ENCODE peak calls at places on chromosomes 13 and 19, in six cellular contexts. Y is GM12864, C is osteocyte, T is esophagus squamous epithelium, B is HFFc6, X is mammary epithelial cell. R is an unnamed sample.

GRCh38 chr13:24110011-24110410 is 50.5 kb upstream of the SPATA13 start:
- DNase-seq in X (no peak), Y (no peak), T (no peak), B (no peak), C (no peak), R (no peak)

GRCh38 chr13:87919956-87920355 is 248.8 kb downstream of the SLITRK5 start:
- DNase-seq in X (no peak), C (no peak), Y (no peak), B (no peak), T (no peak), R (no peak)

GRCh38 chr19:49552749-49553148 is 24.9 kb downstream of the RCN3 start:
- DNase-seq in X (no peak), Y (no peak), B (no peak), C (no peak), T (no peak), R (no peak)

GRCh38 chr19:53057904-53058579 is 13.5 kb downstream of the ERVV-2 start:
- DNase-seq in B (no peak), T (no peak), X (peak), C (no peak), Y (no peak), R (no peak)

GRCh38 chr13:104810242-104810641 is 1725.2 kb downstream of the EFNB2 start:
- DNase-seq in C (no peak), X (no peak), Y (no peak), B (no peak), T (no peak), R (no peak)

GRCh38 chr19:7852851-7853759 is 21.1 kb downstream of the PRR36 start:
- DNase-seq in X (peak), Y (peak), C (no peak), B (no peak), T (no peak), R (no peak)

GRCh38 chr19:34418300-34418699 is 9.9 kb upstream of the UBA2 start:
- DNase-seq in B (no peak), X (no peak), Y (no peak), C (no peak), T (no peak), R (no peak)

GRCh38 chr13:44422755-44423643 is 49.4 kb downstream of the SERP2 start:
- DNase-seq in C (peak), B (no peak), Y (no peak), X (no peak), T (no peak), R (no peak)

GRCh38 chr13:39777527-39778061 is 122.1 kb downstream of the COG6 start:
- DNase-seq in Y (no peak), B (peak), X (peak), T (no peak), C (no peak), R (peak)

GRCh38 chr19:10192922-10193321 is 1.8 kb downstream of the DNMT1 start:
- DNase-seq in B (no peak), T (no peak), Y (no peak), C (no peak), X (no peak), R (no peak)

GRCh38 chr13:90623318-90624011 is 724.0 kb upstream of the MIR17HG start:
- DNase-seq in B (no peak), C (no peak), Y (no peak), X (peak), T (no peak), R (no peak)

GRCh38 chr13:109146912-109147624 is 517.7 kb downstream of the MYO16 start:
- DNase-seq in T (no peak), B (peak), Y (no peak), C (no peak), X (peak), R (no peak)

GRCh38 chr13:90868321-90868920 is 479.1 kb upstream of the MIR17HG start:
- DNase-seq in Y (no peak), T (no peak), C (no peak), X (peak), B (peak), R (no peak)

GRCh38 chr19:55624109-55625003 is at the start of gene ZNF784:
- DNase-seq in B (peak), Y (no peak), X (peak), C (peak), T (peak), R (peak)

GRCh38 chr19:6828698-6829633 is 56.5 kb downstream of the VAV1 start:
- DNase-seq in Y (peak), C (no peak), X (no peak), T (no peak), B (no peak), R (no peak)

GRCh38 chr13:24208314-24208713 is 47.8 kb downstream of the SPATA13 start:
- DNase-seq in X (peak), C (no peak), Y (no peak), T (no peak), B (peak), R (peak)

GRCh38 chr19:51729781-51730180 is 6.0 kb upstream of the HAS1 start:
- DNase-seq in B (no peak), T (no peak), C (no peak), Y (no peak), X (no peak), R (no peak)

GRCh38 chr13:112737329-112737728 is 47.5 kb downstream of the ATP11A start:
- DNase-seq in Y (no peak), X (no peak), C (no peak), T (no peak), B (no peak), R (no peak)

GRCh38 chr19:39126593-39127187 is 1.1 kb downstream of the PAK4 start:
- DNase-seq in B (no peak), T (no peak), X (peak), C (no peak), Y (no peak), R (no peak)

GRCh38 chr19:42568006-42568405 is 26.7 kb downstream of the CEACAM8 start:
- DNase-seq in Y (no peak), C (no peak), X (no peak), B (no peak), T (no peak), R (no peak)

GRCh38 chr19:42561512-42561911 is 33.2 kb downstream of the CEACAM8 start:
- DNase-seq in T (no peak), C (no peak), X (no peak), B (no peak), Y (no peak), R (no peak)

GRCh38 chr19:42560731-42561130 is 32.5 kb upstream of the CEACAM1 start:
- DNase-seq in X (no peak), Y (no peak), T (no peak), B (no peak), C (no peak), R (no peak)

GRCh38 chr19:42567567-42567966 is 27.2 kb downstream of the CEACAM8 start:
- DNase-seq in C (no peak), Y (no peak), B (no peak), X (no peak), T (no peak), R (no peak)

DNA sequence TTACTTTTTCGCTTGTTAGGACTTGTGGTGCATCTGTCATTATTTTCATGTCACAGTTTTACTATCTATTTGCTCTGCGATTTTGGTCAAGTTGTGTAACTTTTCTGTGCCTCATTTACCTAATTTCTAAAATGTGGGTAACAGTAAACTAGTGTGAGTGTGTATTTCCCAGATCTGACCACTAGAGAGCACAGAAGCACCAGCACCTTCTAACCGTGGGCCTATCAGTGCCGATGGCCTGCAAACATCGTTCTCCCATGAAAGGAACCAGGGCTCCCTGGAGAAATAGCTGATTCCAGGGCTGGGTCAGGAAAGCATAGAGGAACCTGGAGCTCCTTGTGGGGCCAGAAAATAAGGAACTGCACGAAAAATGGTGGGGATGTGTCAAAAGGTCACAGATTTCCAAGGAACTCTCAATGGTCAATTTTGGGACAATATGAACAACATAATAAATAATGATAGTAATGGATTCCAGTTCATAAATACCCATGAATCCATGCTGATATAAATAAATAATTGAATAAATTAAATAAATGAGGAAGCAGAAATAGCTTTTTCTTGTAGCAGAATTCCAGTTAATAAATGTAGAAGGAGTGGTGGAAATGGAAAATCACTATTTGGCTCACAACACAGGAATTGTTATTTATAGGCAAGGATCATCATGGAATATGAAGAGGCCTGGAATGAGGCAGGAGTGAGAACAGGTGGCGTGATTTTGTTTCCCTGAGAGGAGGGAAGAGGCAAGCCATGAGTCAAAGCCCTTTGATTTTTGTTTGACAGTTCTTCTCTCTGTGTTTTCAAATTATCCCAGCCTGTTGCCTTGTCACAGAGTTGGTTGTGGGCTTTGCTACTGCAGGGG is 31.1 kb downstream of the CEACAM8 start:
- DNase-seq in C (no peak), Y (peak), X (peak), T (no peak), B (peak), R (peak)
- TF ChIP-seq CTCF in C (peak), Y (peak), X (peak), T (peak), B (peak), R (peak)

GRCh38 chr19:19275166-19275565 is 2.1 kb upstream of the TM6SF2 start:
- DNase-seq in B (no peak), T (no peak), X (no peak), Y (no peak), C (no peak), R (no peak)

GRCh38 chr19:19274146-19274545 is 1.0 kb upstream of the TM6SF2 start:
- DNase-seq in Y (no peak), T (no peak), B (no peak), C (no peak), X (no peak), R (no peak)

GRCh38 chr19:19276851-19277250 is 3.8 kb upstream of the TM6SF2 start:
- DNase-seq in T (no peak), B (no peak), C (no peak), X (no peak), Y (no peak), R (no peak)

GRCh38 chr19:19276386-19276785 is 3.3 kb upstream of the TM6SF2 start:
- DNase-seq in Y (no peak), C (no peak), X (no peak), B (peak), T (no peak), R (no peak)

DNA sequence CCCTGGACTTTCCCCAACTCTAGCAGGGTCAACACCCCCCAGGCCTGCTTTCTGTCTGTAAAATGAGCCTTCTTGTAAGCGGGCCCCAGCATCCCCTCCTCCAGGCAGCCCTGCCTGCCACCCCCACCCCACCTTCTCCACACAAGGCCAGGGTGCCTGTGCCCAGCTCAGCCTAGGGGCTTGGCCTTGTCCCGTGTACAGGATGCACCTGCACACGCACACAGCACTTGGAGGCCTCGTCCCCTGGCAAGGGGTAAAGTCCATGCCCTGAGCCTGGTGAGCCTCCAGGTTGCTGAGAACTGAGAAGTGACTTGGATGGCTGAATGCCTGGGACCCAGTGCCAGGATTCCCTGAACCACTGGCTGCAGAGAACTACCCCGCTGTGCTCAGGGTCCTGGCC is 1.6 kb upstream of the TM6SF2 start:
- DNase-seq in C (no peak), X (no peak), T (no peak), B (no peak), Y (no peak), R (no peak)
- TF ChIP-seq CTCF in C (no peak), X (no peak), T (no peak), B (no peak), Y (no peak), R (no peak)

GRCh38 chr13:28658539-28658795 is 463 bp upstream of the POMP start:
- DNase-seq in X (no peak), Y (no peak), C (no peak), T (no peak), B (no peak), R (no peak)

GRCh38 chr13:28657784-28658538 is 969 bp upstream of the POMP start:
- DNase-seq in X (peak), B (peak), C (no peak), Y (no peak), T (no peak), R (no peak)

GRCh38 chr13:28655566-28655965 is 3.4 kb upstream of the POMP start:
- DNase-seq in Y (no peak), X (peak), B (peak), C (no peak), T (no peak), R (no peak)

GRCh38 chr13:28659611-28659970 is 661 bp downstream of the POMP start:
- DNase-seq in C (no peak), X (peak), T (no peak), B (peak), Y (no peak), R (no peak)

GRCh38 chr13:28658796-28659610 is at the start of gene POMP:
- DNase-seq in X (peak), B (peak), Y (peak), T (peak), C (peak), R (peak)
- TF ChIP-seq CTCF in X (no peak), B (no peak), Y (no peak), T (no peak), C (no peak), R (no peak)

DNA sequence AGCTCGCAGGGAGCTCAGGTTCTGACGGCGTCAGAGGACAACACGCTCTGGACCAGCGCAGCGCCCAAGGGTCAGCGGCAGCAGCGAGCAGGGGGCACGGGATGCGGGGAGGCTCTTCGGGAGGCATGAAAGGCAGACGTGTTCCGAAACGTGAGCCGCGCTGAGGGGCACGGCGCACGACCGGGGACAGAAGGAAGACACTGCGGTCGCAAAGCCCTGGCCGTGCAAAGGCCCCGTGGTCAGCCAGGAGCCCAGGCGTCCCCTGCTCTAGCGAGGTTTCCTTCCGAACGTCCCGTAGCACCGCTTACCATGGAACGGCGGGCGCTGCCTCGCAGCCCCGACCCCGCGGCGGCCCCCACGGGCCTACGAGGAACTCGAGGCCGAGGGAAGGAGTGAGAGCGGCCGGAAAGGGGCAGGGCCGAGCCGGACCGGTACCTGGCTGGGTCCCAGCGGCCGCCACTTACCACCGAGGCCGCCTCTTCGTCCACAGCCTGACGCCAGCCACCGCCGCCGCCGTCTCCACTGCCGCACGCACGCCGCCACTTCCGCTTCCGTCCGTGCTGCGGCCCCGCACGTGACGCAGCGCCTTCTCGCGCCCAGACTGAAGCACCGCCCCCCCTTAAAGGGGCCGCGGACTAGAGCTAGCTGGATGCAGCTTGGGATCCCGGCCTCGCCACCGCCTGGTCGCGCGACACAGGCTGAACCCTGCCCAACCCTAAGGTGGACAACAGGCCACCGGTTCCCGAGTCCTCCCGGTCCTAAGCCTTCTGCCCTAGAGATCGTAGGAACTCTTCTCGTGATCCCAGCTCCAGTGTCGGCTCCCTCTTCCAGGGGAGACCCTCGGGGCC is 9.4 kb downstream of the ABHD17A start:
- DNase-seq in X (peak), C (peak), B (peak), T (no peak), Y (no peak), R (peak)
- TF ChIP-seq CTCF in X (no peak), C (no peak), B (no peak), T (no peak), Y (no peak), R (no peak)

R was measured in AG09319.